ENCODE peak calls at places on chromosomes 11 and 22, in seven cellular contexts. E, X, C, N, Q, G and H are unnamed samples.

GRCh38 chr22:28244760-28245159 is 325.7 kb upstream of the PITPNB start:
- DNase-seq in E (no peak), X (no peak), C (no peak), N (no peak), Q (no peak), G (no peak), H (no peak)

GRCh38 chr11:69286358-69287327 is 7.3 kb upstream of the MYEOV start:
- DNase-seq in E (no peak), X (no peak), C (no peak), N (no peak), Q (no peak), G (no peak), H (no peak)

GRCh38 chr11:102495161-102496042 is 35.1 kb downstream of the MMP7 start:
- DNase-seq in E (no peak), X (no peak), C (no peak), N (peak), Q (peak), G (no peak), H (peak)

GRCh38 chr11:12139144-12139881 is 28.9 kb downstream of the MICAL2 start:
- DNase-seq in E (no peak), X (no peak), C (peak), N (no peak), Q (no peak), G (no peak), H (no peak)

GRCh38 chr22:39690901-39691620 is 120.5 kb downstream of the CACNA1I start:
- DNase-seq in E (no peak), X (no peak), C (no peak), N (no peak), Q (no peak), G (no peak), H (no peak)

GRCh38 chr11:12674936-12675696 is 895 bp downstream of the TEAD1 start:
- DNase-seq in E (peak), X (peak), C (peak), N (no peak), Q (no peak), G (no peak), H (no peak)

GRCh38 chr22:46057762-46058420 is 80.9 kb upstream of the WNT7B start:
- DNase-seq in E (peak), X (peak), C (peak), N (peak), Q (peak), G (peak), H (peak)

GRCh38 chr11:43904737-43905515 is 24.3 kb downstream of the ALKBH3 start:
- DNase-seq in E (no peak), X (no peak), C (no peak), N (no peak), Q (no peak), G (no peak), H (no peak)

GRCh38 chr22:43901976-43902643 is 10.3 kb upstream of the PNPLA5 start:
- DNase-seq in E (no peak), X (no peak), C (no peak), N (no peak), Q (no peak), G (no peak), H (no peak)

GRCh38 chr11:111376453-111376871 is 2.6 kb downstream of the POU2AF1 start:
- DNase-seq in E (no peak), X (no peak), C (no peak), N (no peak), Q (peak), G (no peak), H (no peak)

GRCh38 chr11:101438126-101438525 is 145.7 kb downstream of the TRPC6 start:
- DNase-seq in E (no peak), X (no peak), C (no peak), N (no peak), Q (no peak), G (no peak), H (no peak)

GRCh38 chr11:81644239-81644840 is 1089.3 kb downstream of the FAM181B start:
- DNase-seq in E (no peak), X (no peak), C (no peak), N (no peak), Q (peak), G (no peak), H (peak)

GRCh38 chr11:23866641-23867040 is 630.2 kb upstream of the LUZP2 start:
- DNase-seq in E (no peak), X (no peak), C (no peak), N (no peak), Q (peak), G (no peak), H (no peak)

GRCh38 chr22:39236321-39237275 is 8.2 kb downstream of the PDGFB start:
- DNase-seq in E (peak), X (no peak), C (no peak), N (peak), Q (no peak), G (peak), H (peak)

GRCh38 chr11:7548659-7549283 is 35.0 kb downstream of the PPFIBP2 start:
- DNase-seq in E (no peak), X (no peak), C (no peak), N (peak), Q (peak), G (no peak), H (peak)

GRCh38 chr11:59616396-59616982 is 915 bp upstream of the OSBP start:
- DNase-seq in E (peak), X (no peak), C (no peak), N (no peak), Q (no peak), G (no peak), H (no peak)

GRCh38 chr11:134999490-135000066 is 587.5 kb upstream of the B3GAT1 start:
- DNase-seq in E (no peak), X (no peak), C (no peak), N (no peak), Q (no peak), G (no peak), H (no peak)

GRCh38 chr11:638616-639323 is 1.7 kb downstream of the DRD4 start:
- DNase-seq in E (no peak), X (no peak), C (no peak), N (no peak), Q (no peak), G (no peak), H (no peak)

GRCh38 chr11:33475999-33476398 is 218.8 kb downstream of the HIPK3 start:
- DNase-seq in E (no peak), X (no peak), C (no peak), N (no peak), Q (peak), G (no peak), H (no peak)

GRCh38 chr11:111269146-111269868 is 23.8 kb downstream of the POU2AF2 start:
- DNase-seq in E (no peak), X (no peak), C (no peak), N (no peak), Q (no peak), G (no peak), H (no peak)

GRCh38 chr22:50621948-50622722 is 5.8 kb downstream of the ARSA start:
- DNase-seq in E (no peak), X (no peak), C (no peak), N (peak), Q (peak), G (no peak), H (no peak)

GRCh38 chr11:19432370-19433163 is 191.8 kb upstream of the E2F8 start:
- DNase-seq in E (no peak), X (no peak), C (peak), N (peak), Q (peak), G (no peak), H (peak)

GRCh38 chr11:3959015-3959917 is 103.8 kb downstream of the STIM1 start:
- DNase-seq in E (no peak), X (no peak), C (no peak), N (no peak), Q (peak), G (no peak), H (no peak)

GRCh38 chr22:39703890-39704658 is 133.5 kb downstream of the CACNA1I start:
- DNase-seq in E (peak), X (no peak), C (no peak), N (peak), Q (no peak), G (no peak), H (no peak)

GRCh38 chr11:102836290-102836875 is 7.0 kb downstream of the MMP3 start:
- DNase-seq in E (no peak), X (no peak), C (no peak), N (no peak), Q (peak), G (no peak), H (no peak)

GRCh38 chr11:7654094-7654742 is 19.1 kb downstream of the CYB5R2 start:
- DNase-seq in E (no peak), X (no peak), C (no peak), N (no peak), Q (no peak), G (no peak), H (no peak)

GRCh38 chr11:114447892-114448291 is 8.6 kb downstream of the REXO2 start:
- DNase-seq in E (no peak), X (no peak), C (no peak), N (no peak), Q (no peak), G (no peak), H (no peak)

GRCh38 chr11:17012712-17013547 is 1.3 kb downstream of the PLEKHA7 start:
- DNase-seq in E (peak), X (peak), C (peak), N (peak), Q (peak), G (peak), H (no peak)

GRCh38 chr11:19800162-19800561 is 87.5 kb downstream of the NAV2 start:
- DNase-seq in E (no peak), X (no peak), C (no peak), N (no peak), Q (no peak), G (no peak), H (no peak)

GRCh38 chr11:58134151-58134550 is 8.8 kb upstream of the OR9I1 start:
- DNase-seq in E (no peak), X (no peak), C (no peak), N (no peak), Q (peak), G (no peak), H (no peak)

GRCh38 chr11:74679513-74679865 is 51.7 kb downstream of the CHRDL2 start:
- DNase-seq in E (no peak), X (peak), C (no peak), N (no peak), Q (no peak), G (no peak), H (no peak)

GRCh38 chr22:25829808-25830777 is 88.1 kb downstream of the MYO18B start:
- DNase-seq in E (no peak), X (no peak), C (no peak), N (no peak), Q (no peak), G (no peak), H (no peak)

GRCh38 chr11:35138949-35139881 is at the start of gene CD44:
- DNase-seq in E (peak), X (peak), C (peak), N (peak), Q (peak), G (peak), H (peak)

GRCh38 chr11:10459029-10459970 is 4.2 kb downstream of the AMPD3 start:
- DNase-seq in E (no peak), X (no peak), C (no peak), N (no peak), Q (no peak), G (no peak), H (peak)

GRCh38 chr11:95912902-95913560 is 10.9 kb downstream of the MTMR2 start:
- DNase-seq in E (no peak), X (no peak), C (no peak), N (no peak), Q (peak), G (no peak), H (no peak)

GRCh38 chr11:69664901-69665300 is 10.3 kb downstream of the LTO1 start:
- DNase-seq in E (no peak), X (peak), C (peak), N (no peak), Q (no peak), G (no peak), H (no peak)

GRCh38 chr11:124194696-124195418 is 11.7 kb downstream of the OR10D3 start:
- DNase-seq in E (no peak), X (no peak), C (peak), N (peak), Q (peak), G (peak), H (no peak)

DNA sequence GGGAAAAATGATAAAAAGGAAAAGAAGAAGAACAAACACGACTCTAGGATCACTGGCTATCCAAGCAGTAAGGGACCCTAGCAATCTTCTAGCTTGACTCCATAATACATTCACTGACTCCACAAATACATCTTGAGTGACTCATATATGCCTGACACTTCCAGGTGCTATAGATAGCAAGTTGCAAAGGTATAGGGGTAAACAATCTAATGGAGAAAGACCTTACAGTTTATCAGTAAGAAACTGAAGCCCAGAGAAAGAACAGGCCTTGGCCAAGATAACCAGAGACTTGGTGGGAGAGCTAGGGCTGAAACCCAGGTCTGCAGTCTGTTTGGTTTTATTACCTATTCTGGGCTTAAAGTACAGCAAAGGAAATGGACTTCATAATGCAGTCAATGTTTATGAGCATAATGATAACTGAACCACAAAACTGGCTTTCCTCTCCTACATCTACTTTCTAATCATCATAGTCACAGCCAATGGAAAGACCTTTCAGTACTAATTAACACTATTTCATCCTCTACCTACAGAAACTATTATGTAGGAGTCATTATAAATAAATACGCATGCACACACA is 19.7 kb upstream of the SLC5A1 start:
- DNase-seq in E (no peak), X (no peak), C (no peak), N (no peak), Q (peak), G (no peak), H (no peak)
- TF ChIP-seq CTCF in E (no peak), X (no peak), C (no peak), N (no peak), Q (no peak), G (no peak), H (no peak)

DNA sequence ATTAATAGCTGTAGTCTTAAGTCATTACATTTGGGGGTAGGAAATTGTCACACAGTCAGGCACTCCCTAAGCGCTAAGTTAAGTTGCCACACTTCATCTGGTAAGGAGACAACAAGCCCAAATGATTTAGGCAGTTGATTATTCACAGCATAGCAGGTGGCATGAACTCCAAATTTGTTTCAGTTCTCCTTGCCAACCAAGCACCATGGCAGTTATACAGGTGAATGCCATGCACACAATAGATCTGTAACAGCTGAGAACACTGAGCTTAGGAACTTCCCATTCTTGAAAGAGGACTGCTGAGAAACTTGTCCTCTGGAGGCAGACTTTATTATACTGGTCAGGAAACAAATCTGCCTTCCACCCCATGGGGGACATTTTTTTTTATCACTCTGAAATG is 5.0 kb upstream of the INTS4 start:
- DNase-seq in E (no peak), X (no peak), C (no peak), N (no peak), Q (no peak), G (no peak), H (no peak)
- H3K4me3 ChIP-seq in E (no peak), X (no peak), C (no peak), N (no peak), Q (no peak), G (no peak), H (no peak)

GRCh38 chr11:45045692-45046471 is 95.2 kb upstream of the TP53I11 start:
- DNase-seq in E (peak), X (no peak), C (peak), N (peak), Q (peak), G (peak), H (no peak)
- TF ChIP-seq CTCF in E (peak), X (no peak), C (no peak), N (no peak), Q (no peak), G (no peak), H (no peak)

GRCh38 chr22:22168190-22168940 is 76.2 kb upstream of the VPREB1 start:
- DNase-seq in E (no peak), X (no peak), C (no peak), N (peak), Q (peak), G (no peak), H (peak)
- H3K4me3 ChIP-seq in E (no peak), X (peak), C (no peak), N (no peak), Q (peak), G (no peak), H (peak)

DNA sequence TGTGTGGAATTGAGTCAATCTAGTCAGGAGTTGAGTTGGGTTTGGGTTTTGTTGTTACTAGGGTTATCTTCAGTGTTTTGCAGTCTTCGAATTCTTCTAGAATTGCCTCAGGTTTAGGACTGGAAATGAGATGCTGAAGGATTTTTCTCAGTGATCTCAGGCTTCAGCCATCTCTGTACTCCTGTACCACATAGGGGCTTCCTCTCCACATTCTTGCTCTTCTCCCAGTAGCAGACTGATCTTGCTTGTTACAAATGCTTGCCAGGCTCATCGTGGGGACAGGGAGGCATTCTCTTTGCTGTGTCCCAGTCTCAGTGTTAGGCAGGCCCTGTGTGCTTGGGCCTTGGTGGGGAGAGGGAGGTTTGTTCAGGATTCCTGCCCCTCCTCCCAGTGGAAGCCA is 96.1 kb downstream of the LRRC32 start:
- DNase-seq in E (no peak), X (no peak), C (no peak), N (no peak), Q (no peak), G (no peak), H (no peak)
- TF ChIP-seq CTCF in E (no peak), X (no peak), C (no peak), N (no peak), Q (no peak), G (no peak), H (no peak)

GRCh38 chr11:21806508-21806907 is 386.4 kb upstream of the ANO5 start:
- DNase-seq in E (no peak), X (no peak), C (no peak), N (no peak), Q (no peak), G (no peak), H (no peak)
- H3K4me3 ChIP-seq in E (no peak), X (no peak), C (no peak), N (no peak), Q (no peak), G (no peak), H (no peak)